ENCODE peak calls at places on chromosomes 13 and 19, in nine cellular contexts. E, X, G, D, W, O, F, R and T are unnamed samples.

GRCh38 chr19:17860331-17860992 is 752 bp downstream of the RPL18A start:
- DNase-seq in E (no peak), X (no peak), G (no peak), D (no peak), W (no peak), O (no peak), F (no peak), R (no peak), T (no peak)

GRCh38 chr13:77800219-77800618 is 102.7 kb downstream of the SLAIN1 start:
- DNase-seq in E (no peak), X (no peak), G (no peak), D (no peak), W (no peak), O (no peak), F (no peak), R (no peak), T (no peak)

GRCh38 chr19:40690050-40690698 is at the start of gene NUMBL:
- DNase-seq in E (no peak), X (no peak), G (no peak), D (no peak), W (no peak), O (no peak), F (no peak), R (no peak), T (no peak)

GRCh38 chr13:32038353-32038752 is 6.8 kb downstream of the FRY start:
- DNase-seq in E (no peak), X (no peak), G (no peak), D (no peak), W (no peak), O (no peak), F (no peak), R (no peak), T (no peak)

GRCh38 chr13:75818181-75819110 is 182.3 kb downstream of the LMO7 start:
- DNase-seq in E (no peak), X (no peak), G (no peak), D (no peak), W (no peak), O (no peak), F (no peak), R (no peak), T (no peak)

GRCh38 chr13:26310003-26310402 is 56.1 kb downstream of the CDK8 start:
- DNase-seq in E (no peak), X (no peak), G (no peak), D (no peak), W (no peak), O (no peak), F (no peak), R (no peak), T (no peak)

GRCh38 chr13:107375701-107376350 is 807.9 kb upstream of the ARGLU1 start:
- DNase-seq in E (no peak), X (no peak), G (no peak), D (no peak), W (no peak), O (no peak), F (no peak), R (no peak), T (no peak)

GRCh38 chr13:102236341-102236740 is 165.5 kb downstream of the FGF14 start:
- DNase-seq in E (no peak), X (no peak), G (no peak), D (no peak), W (no peak), O (no peak), F (no peak), R (no peak), T (no peak)

GRCh38 chr13:63124863-63125262 is 1709.2 kb upstream of the PCDH20 start:
- DNase-seq in E (no peak), X (no peak), G (no peak), D (no peak), W (no peak), O (no peak), F (no peak), R (peak; percentile 23), T (no peak)

GRCh38 chr19:39296055-39296645 is at the start of gene IFNL1:
- DNase-seq in E (no peak), X (no peak), G (peak; percentile 25), D (no peak), W (no peak), O (no peak), F (no peak), R (no peak), T (no peak)

GRCh38 chr19:39093761-39094160 is 9.6 kb downstream of the ACP7 start:
- DNase-seq in E (no peak), X (no peak), G (no peak), D (no peak), W (no peak), O (no peak), F (no peak), R (no peak), T (no peak)

DNA sequence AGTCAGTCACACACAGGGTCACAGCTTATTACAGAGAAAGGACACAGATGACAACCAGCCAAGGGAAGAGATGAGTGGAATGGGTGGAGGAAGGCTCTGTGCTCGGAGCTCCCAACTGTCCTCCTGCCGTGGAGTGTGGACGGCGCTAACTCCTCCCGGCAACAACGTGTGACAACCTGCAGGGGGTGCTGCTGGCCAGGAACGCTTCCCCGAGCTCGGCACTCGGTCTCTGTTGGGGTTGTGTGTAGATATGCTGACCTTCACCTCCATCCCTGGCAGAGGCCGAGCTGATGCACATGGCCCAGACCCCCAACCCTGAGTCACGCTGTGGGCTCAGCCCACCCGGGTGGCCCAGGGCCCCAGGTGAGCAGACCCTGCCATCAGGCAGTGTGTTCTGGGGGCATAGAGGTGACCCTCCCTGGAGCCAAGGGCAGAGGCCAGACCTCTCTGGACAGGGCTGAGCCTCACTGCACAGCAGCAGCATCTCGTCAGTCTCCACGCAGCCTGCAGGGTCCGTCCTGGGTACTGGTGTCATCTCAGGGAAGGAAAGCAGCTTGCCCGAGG is 14.1 kb downstream of the ZNF444 start:
- DNase-seq in E (no peak), X (no peak), G (no peak), D (peak; percentile 87), W (no peak), O (no peak), F (no peak), R (no peak), T (no peak)
- TF ChIP-seq CTCF in E (peak; percentile 32), X (no peak), G (no peak), D (peak; percentile 87), W (peak; percentile 18), O (peak; percentile 37), F (no peak), R (peak; percentile 41), T (peak; percentile 34)

DNA sequence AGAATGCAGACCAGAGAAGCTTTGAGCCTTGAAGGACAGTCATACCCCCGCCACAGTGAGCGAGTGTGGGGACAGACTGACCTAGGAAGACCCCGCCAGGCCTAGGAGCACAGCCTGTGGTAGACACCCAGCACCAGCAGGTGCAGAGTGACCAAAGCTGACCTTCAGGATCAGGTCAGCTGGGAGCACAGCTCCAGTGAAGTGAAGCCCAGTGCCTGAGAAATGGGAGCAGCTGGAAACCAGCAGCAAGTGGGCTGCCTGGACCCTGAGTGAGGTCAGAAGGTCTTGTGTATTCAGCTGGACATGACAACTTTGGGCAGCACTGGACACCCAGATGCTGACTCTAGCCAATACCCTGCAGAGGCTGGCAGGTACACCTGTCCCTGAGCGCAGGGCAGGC is 268.9 kb downstream of the TEX29 start:
- DNase-seq in E (no peak), X (no peak), G (no peak), D (no peak), W (no peak), O (no peak), F (no peak), R (no peak), T (no peak)
- H3K36me3 ChIP-seq in E (no peaks in the 10 kb centered on the region), X (no peaks in the 10 kb centered on the region), G (no peaks in the 10 kb centered on the region), D (no peaks in the 10 kb centered on the region), W (no peaks in the 10 kb centered on the region), O (no peaks in the 10 kb centered on the region), F (no peaks in the 10 kb centered on the region), R (no peaks in the 10 kb centered on the region), T (no peaks in the 10 kb centered on the region)

GRCh38 chr13:62110079-62110478 is 694.4 kb upstream of the PCDH20 start:
- DNase-seq in E (no peak), X (no peak), G (no peak), D (no peak), W (no peak), O (no peak), F (no peak), R (no peak), T (no peak)
- TF ChIP-seq CTCF in E (no peak), X (no peak), G (no peak), D (no peak), W (no peak), O (no peak), F (no peak), R (no peak), T (no peak)

DNA sequence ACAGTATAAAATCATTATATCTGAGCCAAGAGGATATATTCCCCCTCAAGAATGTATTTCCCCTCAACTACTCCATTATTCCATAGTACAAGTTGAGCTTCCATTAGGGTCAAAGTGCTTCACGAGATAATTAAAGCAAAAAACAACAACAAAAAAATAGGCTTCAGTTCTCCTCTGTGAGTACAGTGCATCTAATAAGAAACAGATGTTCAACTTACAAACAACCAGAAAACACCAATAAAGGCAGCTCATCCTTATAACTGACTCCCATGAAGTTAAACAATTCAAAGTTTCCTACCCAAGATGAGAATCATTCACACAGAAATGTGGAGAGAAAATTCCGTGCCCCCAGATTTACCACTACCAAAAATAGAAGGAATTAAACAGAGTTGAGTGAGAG is 854.4 kb downstream of the PCDH9 start:
- DNase-seq in E (no peak), X (no peak), G (no peak), D (no peak), W (no peak), O (no peak), F (no peak), R (no peak), T (no peak)
- H3K36me3 ChIP-seq in E (no peaks in the 10 kb centered on the region), X (no peaks in the 10 kb centered on the region), G (no peaks in the 10 kb centered on the region), D (no peaks in the 10 kb centered on the region), W (no peaks in the 10 kb centered on the region), O (no peaks in the 10 kb centered on the region), F (no peaks in the 10 kb centered on the region), R (no peaks in the 10 kb centered on the region), T (no peaks in the 10 kb centered on the region)